ENCODE peak calls at places on chromosome 19, in ten cellular contexts. B is Caco-2, S is retinal pigment epithelial cell, P is kidney epithelial cell, E is ovary, T is cardiac fibroblast, O is mucosa of descending colon, K is lower lobe of right lung, U is activated B cell treated with CpG ODN at 0.5 μM for 24 hours, V is left ventricle myocardium inferior. N is an unnamed sample.

GRCh38 chr19:13951043-13951442 is 1.3 kb upstream of the DCAF15 start:
- DNase-seq in B (no peak), T (no peak), P (no peak), V (no peak), O (no peak), E (no peak), K (no peak), S (no peak), U (no peak), N (no peak)

GRCh38 chr19:1671716-1672037 is 19.3 kb upstream of the TCF3 start:
- DNase-seq in V (no peak), S (no peak), K (no peak), E (no peak), O (no peak), U (no peak), T (no peak), B (no peak), P (no peak), N (no peak)

GRCh38 chr19:49567722-49568454 is 12.5 kb downstream of the NOSIP start:
- DNase-seq in T (no peak), K (no peak), V (no peak), B (no peak), U (no peak), O (peak), S (no peak), P (no peak), E (no peak), N (no peak)

GRCh38 chr19:6865849-6866248 is 21.5 kb upstream of the ADGRE1 start:
- DNase-seq in O (no peak), K (no peak), U (no peak), E (no peak), V (no peak), B (no peak), P (no peak), S (no peak), T (no peak), N (no peak)

GRCh38 chr19:1291761-1292418 is 6.2 kb downstream of the EFNA2 start:
- DNase-seq in K (no peak), O (peak), E (no peak), S (no peak), U (no peak), B (peak), P (no peak), T (no peak), V (no peak), N (no peak)

GRCh38 chr19:54137913-54138776 is 583 bp downstream of the CNOT3 start:
- DNase-seq in U (no peak), T (peak), E (no peak), O (peak), S (no peak), V (no peak), B (no peak), K (peak), P (no peak), N (peak)

GRCh38 chr19:38039966-38040365 is 133.0 kb downstream of the SIPA1L3 start:
- DNase-seq in V (no peak), S (no peak), B (no peak), P (peak), U (no peak), T (peak), E (no peak), O (no peak), K (no peak), N (no peak)

GRCh38 chr19:43468354-43469159 is 3.1 kb upstream of the LYPD3 start:
- DNase-seq in P (no peak), E (no peak), T (no peak), V (no peak), U (no peak), S (no peak), B (no peak), O (no peak), K (no peak), N (no peak)

GRCh38 chr19:48631254-48631653 is 5.9 kb downstream of the DBP start:
- DNase-seq in K (no peak), S (no peak), U (no peak), O (no peak), P (no peak), V (no peak), T (no peak), B (peak), E (no peak), N (no peak)

GRCh38 chr19:4066176-4066606 is 508 bp downstream of the ZBTB7A start:
- DNase-seq in P (no peak), U (peak), V (peak), B (no peak), K (no peak), S (no peak), O (peak), T (no peak), E (peak), N (no peak)

GRCh38 chr19:6709549-6709948 is 10.9 kb downstream of the C3 start:
- DNase-seq in U (no peak), V (no peak), O (no peak), T (no peak), E (no peak), S (no peak), K (peak), B (no peak), P (no peak), N (no peak)

GRCh38 chr19:1728816-1729567 is 24.3 kb upstream of the ONECUT3 start:
- DNase-seq in P (no peak), K (no peak), E (no peak), U (no peak), S (no peak), O (no peak), V (no peak), B (no peak), T (no peak), N (no peak)

GRCh38 chr19:5123646-5124045 is 154.7 kb downstream of the KDM4B start:
- DNase-seq in O (no peak), T (no peak), V (no peak), E (no peak), S (no peak), K (no peak), U (no peak), P (no peak), B (no peak), N (no peak)

GRCh38 chr19:2342656-2343288 is 14.3 kb downstream of the SPPL2B start:
- DNase-seq in U (no peak), T (no peak), V (no peak), K (peak), P (no peak), E (no peak), S (no peak), B (no peak), O (peak), N (no peak)

DNA sequence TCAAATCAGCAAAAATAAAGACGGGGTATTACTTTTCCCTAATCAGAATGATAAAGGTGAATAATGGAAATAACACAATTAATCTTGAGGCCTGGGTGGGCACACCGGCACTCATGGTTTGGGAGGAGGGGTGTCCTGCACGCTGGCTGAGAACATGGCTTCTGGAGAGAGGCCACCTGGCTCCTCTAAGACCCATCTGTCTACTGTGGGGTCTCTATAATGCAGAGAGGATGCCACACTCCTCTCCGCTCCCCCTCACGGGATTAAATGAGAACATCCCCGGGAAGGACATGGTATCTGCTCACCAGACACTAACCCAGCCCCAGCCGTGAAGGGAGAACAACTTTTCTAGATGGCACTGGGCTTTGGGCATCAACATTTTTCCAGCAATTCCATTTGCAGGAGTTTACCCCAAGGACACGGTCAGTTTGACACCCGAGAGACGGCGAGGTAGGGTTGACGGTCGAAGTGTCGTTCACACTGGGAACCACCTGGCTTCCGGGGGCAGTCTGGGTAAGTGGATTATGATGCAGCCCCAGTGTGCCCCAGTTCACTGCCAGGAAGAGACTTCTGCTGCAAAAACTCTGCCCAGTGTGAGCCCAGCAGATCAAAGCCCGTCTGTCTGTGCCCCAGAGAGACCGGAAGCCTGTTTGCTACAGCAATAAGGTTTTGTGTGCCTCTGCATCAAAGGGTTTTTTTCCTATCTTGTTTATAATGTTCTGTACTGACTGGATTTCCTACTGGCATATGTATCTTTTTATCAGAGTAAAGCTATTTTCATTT is 56.6 kb downstream of the CEBPG start:
- DNase-seq in P (no peak), T (no peak), K (peak), S (no peak), B (peak), V (peak), O (peak), E (no peak), U (no peak), N (no peak)
- TF ChIP-seq CTCF in P (no peak), T (no peak), K (no peak), S (no peak), B (no peak), V (no peak), O (no peak), E (no peak), U (no peak), N (no peak)

GRCh38 chr19:56547535-56547934 is 8.8 kb downstream of the ZFP28 start:
- DNase-seq in S (no peak), V (no peak), T (no peak), P (no peak), O (no peak), K (no peak), E (no peak), B (no peak), U (no peak), N (no peak)
- TF ChIP-seq CTCF in S (peak), V (no peak), T (peak), P (peak), O (no peak), K (no peak), E (no peak), B (no peak), U (no peak), N (no peak)

DNA sequence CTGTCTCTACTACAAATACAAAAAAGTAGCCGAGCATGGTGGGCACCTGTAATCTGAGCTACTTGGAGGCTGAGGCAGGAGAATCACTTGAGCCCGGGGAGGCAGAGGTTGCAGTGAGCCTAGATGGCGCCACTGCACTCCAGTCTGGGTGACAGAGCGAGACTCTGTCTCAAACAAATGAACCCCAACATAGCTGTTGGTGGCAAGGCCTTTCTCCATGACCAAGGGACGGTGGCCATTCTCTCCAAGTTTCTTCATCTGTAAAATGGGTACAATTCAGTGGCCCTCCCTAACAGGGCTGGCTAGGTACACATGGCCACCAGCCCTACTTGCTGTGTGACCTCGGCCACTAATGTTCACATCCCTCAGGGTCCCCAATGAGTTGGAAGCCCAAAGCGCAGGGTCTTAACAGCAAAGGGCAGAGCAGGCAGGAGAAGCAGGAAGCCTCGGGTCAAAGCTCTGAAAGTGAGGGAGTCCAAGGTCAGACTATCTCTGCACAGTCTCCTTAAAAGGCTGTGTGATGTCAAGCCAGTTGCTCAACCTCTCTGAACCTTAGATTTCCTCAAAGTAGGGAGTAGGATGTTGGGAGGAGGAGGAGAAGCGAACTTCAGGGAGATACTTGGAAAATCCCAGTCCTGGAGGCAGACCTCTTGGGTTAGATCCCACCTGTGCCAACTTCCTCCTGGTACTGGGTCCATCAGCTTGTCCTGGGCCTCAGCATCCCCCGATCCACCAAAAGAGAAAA is 2.7 kb downstream of the JUND start:
- DNase-seq in U (no peak), O (peak), B (no peak), T (peak), S (no peak), V (no peak), P (no peak), K (no peak), E (peak), N (peak)
- TF ChIP-seq CTCF in U (no peak), O (no peak), B (peak), T (peak), S (peak), V (no peak), P (peak), K (no peak), E (peak), N (no peak)

GRCh38 chr19:29745253-29745652 is 30.2 kb upstream of the C19orf12 start:
- DNase-seq in U (no peak), E (no peak), T (no peak), V (no peak), S (no peak), K (no peak), B (no peak), P (no peak), O (no peak), N (peak)
- TF ChIP-seq CTCF in U (no peak), E (no peak), T (peak), V (peak), S (peak), K (no peak), B (peak), P (no peak), O (no peak), N (no peak)

N was measured in Calu3.